ENCODE peak calls at places on chromosomes 12 and 14, in seven cellular contexts. I is H9, H is IMR-90, S is mesenchymal stem cell, D is neuronal stem cell, O is trophoblast cell, B is H1. M is an unnamed sample.

GRCh38 chr12:3728686-3729085 is 24.2 kb downstream of the CRACR2A start:
- DNase-seq in S (no peak), H (no peak), D (no peak), O (no peak), B (no peak), I (no peak), M (no peak)

GRCh38 chr14:54493293-54493692 is 4.5 kb upstream of the GMFB start:
- DNase-seq in H (no peak), B (peak), O (no peak), I (peak), S (no peak), D (no peak), M (peak)

GRCh38 chr14:99273724-99274345 is 1.8 kb upstream of the BCL11B start:
- DNase-seq in O (no peak), S (no peak), D (no peak), I (no peak), B (no peak), H (no peak), M (peak)

GRCh38 chr12:118061876-118062791 is 1.2 kb upstream of the WSB2 start:
- DNase-seq in B (no peak), D (peak), S (peak), H (peak), O (peak), I (peak), M (peak)

GRCh38 chr12:115421796-115422709 is 738.1 kb upstream of the TBX3 start:
- DNase-seq in D (no peak), S (no peak), I (no peak), B (no peak), H (no peak), O (no peak), M (no peak)

GRCh38 chr12:5912011-5912410 is 33.0 kb downstream of the ANO2 start:
- DNase-seq in H (no peak), B (no peak), D (no peak), S (no peak), O (no peak), I (peak), M (no peak)

GRCh38 chr12:32603858-32604257 is 75.2 kb upstream of the DNM1L start:
- DNase-seq in I (no peak), O (peak), D (no peak), S (peak), B (no peak), H (peak), M (peak)

GRCh38 chr12:110123861-110124183 is 335 bp upstream of the IFT81 start:
- DNase-seq in I (no peak), D (no peak), H (no peak), O (no peak), S (no peak), B (no peak), M (no peak)

GRCh38 chr12:121799175-121799841 is 4.5 kb upstream of the SETD1B start:
- DNase-seq in S (peak), O (peak), I (peak), D (no peak), H (peak), B (no peak), M (peak)

GRCh38 chr14:101624579-101624978 is 63.3 kb downstream of the DIO3 start:
- DNase-seq in O (no peak), H (no peak), I (no peak), S (no peak), B (no peak), D (peak), M (peak)

GRCh38 chr14:50804181-50804721 is 26.7 kb downstream of the NIN start:
- DNase-seq in H (peak), O (peak), B (no peak), S (peak), I (no peak), D (no peak), M (no peak)

GRCh38 chr14:70032447-70032846 is 153.2 kb downstream of the SMOC1 start:
- DNase-seq in I (peak), S (no peak), O (peak), D (no peak), B (peak), H (no peak), M (peak)

GRCh38 chr12:119695034-119695433 is 27.1 kb downstream of the PRKAB1 start:
- DNase-seq in D (no peak), O (no peak), B (no peak), H (no peak), I (peak), S (peak), M (peak)

GRCh38 chr14:72471346-72471745 is 422.6 kb downstream of the DPF3 start:
- DNase-seq in H (peak), B (no peak), S (no peak), O (peak), D (no peak), I (no peak), M (no peak)

GRCh38 chr12:113195598-113195997 is 10.1 kb downstream of the RITA1 start:
- DNase-seq in B (no peak), O (no peak), H (no peak), I (no peak), S (no peak), D (no peak), M (no peak)

GRCh38 chr14:104393898-104394605 is 185.5 kb upstream of the C14orf180 start:
- DNase-seq in B (no peak), I (peak), O (no peak), H (no peak), D (no peak), S (no peak), M (no peak)

GRCh38 chr12:44930972-44931600 is 55.0 kb upstream of the NELL2 start:
- DNase-seq in S (peak), H (peak), O (peak), I (no peak), D (peak), B (no peak), M (peak)

GRCh38 chr14:81269100-81269978 is 48.6 kb upstream of the GTF2A1 start:
- DNase-seq in I (no peak), O (peak), B (no peak), D (peak), H (peak), S (peak), M (peak)

GRCh38 chr14:105710119-105711057 is 184.0 kb downstream of the TMEM121 start:
- DNase-seq in O (no peak), D (no peak), S (no peak), B (no peak), H (no peak), I (no peak), M (no peak)

GRCh38 chr14:102140750-102141145 is 1.1 kb downstream of the WDR20 start:
- DNase-seq in I (no peak), H (no peak), S (peak), D (no peak), B (no peak), O (no peak), M (no peak)

GRCh38 chr14:67630938-67631337 is 11.2 kb downstream of the ARG2 start:
- DNase-seq in D (no peak), H (no peak), B (no peak), O (no peak), S (no peak), I (no peak), M (no peak)

GRCh38 chr14:77154421-77154820 is 12.8 kb upstream of the ZDHHC22 start:
- DNase-seq in O (no peak), S (no peak), I (no peak), B (no peak), D (no peak), H (no peak), M (no peak)

GRCh38 chr12:58421990-58422389 is 480.6 kb downstream of the ATP23 start:
- DNase-seq in O (no peak), S (no peak), D (no peak), B (no peak), I (no peak), H (no peak), M (no peak)

GRCh38 chr12:107377596-107378385 is 284.4 kb upstream of the CRY1 start:
- DNase-seq in H (no peak), B (no peak), S (no peak), I (no peak), O (no peak), D (no peak), M (no peak)

GRCh38 chr14:46137786-46138185 is 513.8 kb downstream of the RPL10L start:
- DNase-seq in H (no peak), D (no peak), S (peak), B (no peak), I (no peak), O (peak), M (no peak)

GRCh38 chr14:83470959-83471358 is 1937.3 kb upstream of the SEL1L start:
- DNase-seq in H (no peak), O (no peak), B (no peak), I (no peak), S (no peak), D (no peak), M (no peak)

GRCh38 chr12:76555797-76556196 is 3.8 kb downstream of the OSBPL8 start:
- DNase-seq in B (no peak), H (no peak), I (no peak), D (no peak), O (no peak), S (no peak), M (no peak)

GRCh38 chr12:76556373-76556772 is 3.2 kb downstream of the OSBPL8 start:
- DNase-seq in S (no peak), D (no peak), I (no peak), O (no peak), B (no peak), H (no peak), M (no peak)

GRCh38 chr12:76552343-76552938 is 7.1 kb downstream of the OSBPL8 start:
- DNase-seq in S (no peak), D (no peak), O (no peak), I (no peak), H (no peak), B (no peak), M (no peak)

GRCh38 chr12:76554411-76555225 is 5.0 kb downstream of the OSBPL8 start:
- DNase-seq in B (no peak), I (no peak), D (no peak), O (no peak), S (no peak), H (no peak), M (no peak)

GRCh38 chr12:76555226-76555767 is 4.3 kb downstream of the OSBPL8 start:
- DNase-seq in I (no peak), S (no peak), O (no peak), B (no peak), H (peak), D (no peak), M (no peak)
- H2AK5ac ChIP-seq in I (no peak), S (no peak), O (no peak), B (no peak), H (no peak), D (no peak), M (no peak)

GRCh38 chr12:48033451-48033850 is 29.2 kb upstream of the COL2A1 start:
- DNase-seq in D (no peak), H (no peak), O (no peak), I (no peak), B (no peak), S (no peak), M (no peak)
- H2AK5ac ChIP-seq in D (no peak), H (no peak), O (no peak), I (no peak), B (no peak), S (no peak), M (no peak)

GRCh38 chr12:7130537-7130790 is 293 bp downstream of the CLSTN3 start:
- DNase-seq in I (no peak), S (no peak), D (no peak), H (no peak), O (no peak), B (no peak), M (no peak)
- H2AK5ac ChIP-seq in I (no peak), S (no peak), D (no peak), H (peak), O (no peak), B (no peak), M (no peak)

GRCh38 chr14:90692826-90693225 is 123.4 kb downstream of the TTC7B start:
- DNase-seq in H (peak), S (no peak), I (no peak), B (no peak), D (no peak), O (no peak), M (no peak)
- H2AK5ac ChIP-seq in H (no peak), S (no peak), I (no peak), B (no peak), D (no peak), O (no peak), M (no peak)

M was measured in mesendoderm.